ENCODE peak calls at places on chromosomes 13 and 19, in eight cellular contexts. One of them, this sample, is unnamed.

GRCh38 chr13:66795636-66796035 is 434.5 kb downstream of the PCDH9 start:
- DNase-seq in neural crest cell: no peak
- DNase-seq in ACHN: no peak
- DNase-seq in NCI-H1694: no peak
- DNase-seq in HEK293T: no peak
- DNase-seq in stimulated activated CD8-positive, alpha-beta memory T cell treated with anti-CD3 and anti-CD28 coated beads, Interleukin-15, amount 100 ng/mL, for 24 hours: no peak
- DNase-seq in tibial artery: no peak
- DNase-seq in HT1080: no peak
- DNase-seq in this sample: peak

GRCh38 chr13:37360556-37360955 is 238.0 kb downstream of the POSTN start:
- DNase-seq in neural crest cell: no peak
- DNase-seq in ACHN: no peak
- DNase-seq in NCI-H1694: no peak
- DNase-seq in HEK293T: no peak
- DNase-seq in stimulated activated CD8-positive, alpha-beta memory T cell treated with anti-CD3 and anti-CD28 coated beads, Interleukin-15, amount 100 ng/mL, for 24 hours: no peak
- DNase-seq in tibial artery: no peak
- DNase-seq in HT1080: peak
- DNase-seq in this sample: no peak

GRCh38 chr19:35471946-35472345 is 18.3 kb downstream of the KRTDAP start:
- DNase-seq in neural crest cell: no peak
- DNase-seq in ACHN: no peak
- DNase-seq in NCI-H1694: no peak
- DNase-seq in HEK293T: no peak
- DNase-seq in stimulated activated CD8-positive, alpha-beta memory T cell treated with anti-CD3 and anti-CD28 coated beads, Interleukin-15, amount 100 ng/mL, for 24 hours: no peak
- DNase-seq in tibial artery: no peak
- DNase-seq in HT1080: no peak
- DNase-seq in this sample: no peak

GRCh38 chr13:93224545-93224944 is 2.1 kb upstream of the GPC6 start:
- DNase-seq in neural crest cell: no peak
- DNase-seq in ACHN: no peak
- DNase-seq in NCI-H1694: no peak
- DNase-seq in HEK293T: no peak
- DNase-seq in stimulated activated CD8-positive, alpha-beta memory T cell treated with anti-CD3 and anti-CD28 coated beads, Interleukin-15, amount 100 ng/mL, for 24 hours: no peak
- DNase-seq in tibial artery: no peak
- DNase-seq in HT1080: no peak
- DNase-seq in this sample: no peak

GRCh38 chr13:20270163-20270865 is 38.2 kb upstream of the GJB6 start:
- DNase-seq in neural crest cell: no peak
- DNase-seq in ACHN: no peak
- DNase-seq in NCI-H1694: no peak
- DNase-seq in HEK293T: no peak
- DNase-seq in stimulated activated CD8-positive, alpha-beta memory T cell treated with anti-CD3 and anti-CD28 coated beads, Interleukin-15, amount 100 ng/mL, for 24 hours: no peak
- DNase-seq in tibial artery: no peak
- DNase-seq in HT1080: no peak
- DNase-seq in this sample: no peak

GRCh38 chr13:41492432-41493267 is 35.3 kb downstream of the RGCC start:
- DNase-seq in neural crest cell: no peak
- DNase-seq in ACHN: no peak
- DNase-seq in NCI-H1694: no peak
- DNase-seq in HEK293T: no peak
- DNase-seq in stimulated activated CD8-positive, alpha-beta memory T cell treated with anti-CD3 and anti-CD28 coated beads, Interleukin-15, amount 100 ng/mL, for 24 hours: no peak
- DNase-seq in tibial artery: no peak
- DNase-seq in HT1080: peak
- DNase-seq in this sample: no peak

GRCh38 chr13:94799330-94799729 is 87.0 kb upstream of the SOX21 start:
- DNase-seq in neural crest cell: no peak
- DNase-seq in ACHN: no peak
- DNase-seq in NCI-H1694: no peak
- DNase-seq in HEK293T: no peak
- DNase-seq in stimulated activated CD8-positive, alpha-beta memory T cell treated with anti-CD3 and anti-CD28 coated beads, Interleukin-15, amount 100 ng/mL, for 24 hours: no peak
- DNase-seq in tibial artery: no peak
- DNase-seq in HT1080: no peak
- DNase-seq in this sample: no peak

GRCh38 chr13:61777281-61777680 is 361.6 kb upstream of the PCDH20 start:
- DNase-seq in neural crest cell: no peak
- DNase-seq in ACHN: no peak
- DNase-seq in NCI-H1694: no peak
- DNase-seq in HEK293T: no peak
- DNase-seq in stimulated activated CD8-positive, alpha-beta memory T cell treated with anti-CD3 and anti-CD28 coated beads, Interleukin-15, amount 100 ng/mL, for 24 hours: no peak
- DNase-seq in tibial artery: no peak
- DNase-seq in HT1080: no peak
- DNase-seq in this sample: no peak

GRCh38 chr19:30566681-30567420 is 194.7 kb downstream of the ZNF536 start:
- DNase-seq in neural crest cell: no peak
- DNase-seq in ACHN: no peak
- DNase-seq in NCI-H1694: no peak
- DNase-seq in HEK293T: no peak
- DNase-seq in stimulated activated CD8-positive, alpha-beta memory T cell treated with anti-CD3 and anti-CD28 coated beads, Interleukin-15, amount 100 ng/mL, for 24 hours: no peak
- DNase-seq in tibial artery: no peak
- DNase-seq in HT1080: no peak
- DNase-seq in this sample: no peak

GRCh38 chr13:79898996-79899395 is 418.0 kb downstream of the NDFIP2 start:
- DNase-seq in neural crest cell: no peak
- DNase-seq in ACHN: no peak
- DNase-seq in NCI-H1694: no peak
- DNase-seq in HEK293T: no peak
- DNase-seq in stimulated activated CD8-positive, alpha-beta memory T cell treated with anti-CD3 and anti-CD28 coated beads, Interleukin-15, amount 100 ng/mL, for 24 hours: no peak
- DNase-seq in tibial artery: no peak
- DNase-seq in HT1080: no peak
- DNase-seq in this sample: no peak

GRCh38 chr19:35403116-35403760 is 32.4 kb downstream of the GPR42 start:
- DNase-seq in neural crest cell: no peak
- DNase-seq in ACHN: no peak
- DNase-seq in NCI-H1694: no peak
- DNase-seq in HEK293T: no peak
- DNase-seq in stimulated activated CD8-positive, alpha-beta memory T cell treated with anti-CD3 and anti-CD28 coated beads, Interleukin-15, amount 100 ng/mL, for 24 hours: no peak
- DNase-seq in tibial artery: no peak
- DNase-seq in HT1080: no peak
- DNase-seq in this sample: no peak

GRCh38 chr19:35437152-35437951 is 10.7 kb upstream of the FFAR2 start:
- DNase-seq in neural crest cell: no peak
- DNase-seq in ACHN: no peak
- DNase-seq in NCI-H1694: no peak
- DNase-seq in HEK293T: no peak
- DNase-seq in stimulated activated CD8-positive, alpha-beta memory T cell treated with anti-CD3 and anti-CD28 coated beads, Interleukin-15, amount 100 ng/mL, for 24 hours: no peak
- DNase-seq in tibial artery: no peak
- DNase-seq in HT1080: no peak
- DNase-seq in this sample: no peak

GRCh38 chr19:41238244-41238643 is 19.2 kb downstream of the AXL start:
- DNase-seq in neural crest cell: no peak
- DNase-seq in ACHN: no peak
- DNase-seq in NCI-H1694: no peak
- DNase-seq in HEK293T: no peak
- DNase-seq in stimulated activated CD8-positive, alpha-beta memory T cell treated with anti-CD3 and anti-CD28 coated beads, Interleukin-15, amount 100 ng/mL, for 24 hours: no peak
- DNase-seq in tibial artery: no peak
- DNase-seq in HT1080: no peak
- DNase-seq in this sample: peak

GRCh38 chr13:30429721-30430694 is 7.7 kb downstream of the UBE2L5 start:
- DNase-seq in neural crest cell: no peak
- DNase-seq in ACHN: peak
- DNase-seq in NCI-H1694: no peak
- DNase-seq in HEK293T: no peak
- DNase-seq in stimulated activated CD8-positive, alpha-beta memory T cell treated with anti-CD3 and anti-CD28 coated beads, Interleukin-15, amount 100 ng/mL, for 24 hours: no peak
- DNase-seq in tibial artery: no peak
- DNase-seq in HT1080: peak
- DNase-seq in this sample: no peak

GRCh38 chr13:49042476-49042875 is 66.8 kb downstream of the FNDC3A start:
- DNase-seq in neural crest cell: no peak
- DNase-seq in ACHN: no peak
- DNase-seq in NCI-H1694: no peak
- DNase-seq in HEK293T: no peak
- DNase-seq in stimulated activated CD8-positive, alpha-beta memory T cell treated with anti-CD3 and anti-CD28 coated beads, Interleukin-15, amount 100 ng/mL, for 24 hours: no peak
- DNase-seq in tibial artery: no peak
- DNase-seq in HT1080: no peak
- DNase-seq in this sample: no peak

GRCh38 chr19:47896019-47896418 is 9.9 kb upstream of the SULT2A1 start:
- DNase-seq in neural crest cell: no peak
- DNase-seq in ACHN: no peak
- DNase-seq in NCI-H1694: no peak
- DNase-seq in HEK293T: no peak
- DNase-seq in stimulated activated CD8-positive, alpha-beta memory T cell treated with anti-CD3 and anti-CD28 coated beads, Interleukin-15, amount 100 ng/mL, for 24 hours: no peak
- DNase-seq in tibial artery: no peak
- DNase-seq in HT1080: no peak
- DNase-seq in this sample: no peak

GRCh38 chr19:8004723-8005513 is 523 bp downstream of the ELAVL1 start:
- DNase-seq in neural crest cell: peak
- DNase-seq in ACHN: peak
- DNase-seq in NCI-H1694: no peak
- DNase-seq in HEK293T: peak
- DNase-seq in stimulated activated CD8-positive, alpha-beta memory T cell treated with anti-CD3 and anti-CD28 coated beads, Interleukin-15, amount 100 ng/mL, for 24 hours: no peak
- DNase-seq in tibial artery: no peak
- DNase-seq in HT1080: no peak
- DNase-seq in this sample: no peak

GRCh38 chr13:76969488-76970365 is 21.4 kb downstream of the ACOD1 start:
- DNase-seq in neural crest cell: no peak
- DNase-seq in ACHN: no peak
- DNase-seq in NCI-H1694: no peak
- DNase-seq in HEK293T: no peak
- DNase-seq in stimulated activated CD8-positive, alpha-beta memory T cell treated with anti-CD3 and anti-CD28 coated beads, Interleukin-15, amount 100 ng/mL, for 24 hours: no peak
- DNase-seq in tibial artery: no peak
- DNase-seq in HT1080: peak
- DNase-seq in this sample: no peak

GRCh38 chr13:81927347-81927746 is 1586.4 kb upstream of the SPRY2 start:
- DNase-seq in neural crest cell: no peak
- DNase-seq in ACHN: peak
- DNase-seq in NCI-H1694: no peak
- DNase-seq in HEK293T: peak
- DNase-seq in stimulated activated CD8-positive, alpha-beta memory T cell treated with anti-CD3 and anti-CD28 coated beads, Interleukin-15, amount 100 ng/mL, for 24 hours: no peak
- DNase-seq in tibial artery: no peak
- DNase-seq in HT1080: peak
- DNase-seq in this sample: no peak

GRCh38 chr13:113448885-113449692 is 4.2 kb downstream of the ADPRHL1 start:
- DNase-seq in neural crest cell: no peak
- DNase-seq in ACHN: no peak
- DNase-seq in NCI-H1694: peak
- DNase-seq in HEK293T: peak
- DNase-seq in stimulated activated CD8-positive, alpha-beta memory T cell treated with anti-CD3 and anti-CD28 coated beads, Interleukin-15, amount 100 ng/mL, for 24 hours: no peak
- DNase-seq in tibial artery: no peak
- DNase-seq in HT1080: peak
- DNase-seq in this sample: no peak

GRCh38 chr19:56142087-56142787 is 1.1 kb downstream of the ZNF444 start:
- DNase-seq in neural crest cell: no peak
- DNase-seq in ACHN: no peak
- DNase-seq in NCI-H1694: no peak
- DNase-seq in HEK293T: no peak
- DNase-seq in stimulated activated CD8-positive, alpha-beta memory T cell treated with anti-CD3 and anti-CD28 coated beads, Interleukin-15, amount 100 ng/mL, for 24 hours: no peak
- DNase-seq in tibial artery: no peak
- DNase-seq in HT1080: no peak
- DNase-seq in this sample: no peak